ENCODE peak calls at places on chromosomes 16 and 17, in eight cellular contexts. N is prostate gland, B is OCI-LY7, E is body of pancreas, X is cardiac muscle cell, V is Panc1, S is BJ, G is lower leg skin. F is an unnamed sample.

GRCh38 chr16:165218-165538 is 600 bp upstream of the HBM start:
- DNase-seq in N (no peak), S (no peak), G (no peak), E (no peak), V (no peak), X (no peak), B (no peak), F (no peak)

GRCh38 chr17:72472116-72472515 is 351.3 kb downstream of the SOX9 start:
- DNase-seq in G (no peak), E (no peak), X (no peak), N (no peak), V (no peak), B (no peak), S (no peak), F (no peak)

GRCh38 chr17:2137342-2138098 is 82.6 kb downstream of the HIC1 start:
- DNase-seq in S (peak), N (peak), V (no peak), B (peak), X (no peak), G (no peak), E (peak), F (peak)

GRCh38 chr17:52790359-52790955 is 631.9 kb upstream of the CA10 start:
- DNase-seq in G (no peak), S (no peak), B (no peak), N (no peak), E (no peak), V (no peak), X (peak), F (no peak)

GRCh38 chr17:57121308-57122042 is 36.4 kb downstream of the AKAP1 start:
- DNase-seq in B (peak), S (no peak), N (no peak), E (peak), V (no peak), X (peak), G (no peak), F (peak)

GRCh38 chr17:42441717-42442565 is 16.7 kb upstream of the ATP6V0A1 start:
- DNase-seq in G (no peak), N (no peak), E (no peak), B (no peak), X (no peak), V (no peak), S (no peak), F (no peak)

GRCh38 chr16:88599092-88599733 is 29.0 kb downstream of the ZC3H18 start:
- DNase-seq in V (no peak), E (peak), G (peak), N (peak), S (no peak), B (no peak), X (no peak), F (no peak)

GRCh38 chr16:14125030-14125681 is 54.0 kb downstream of the MRTFB start:
- DNase-seq in N (no peak), B (no peak), S (no peak), V (no peak), E (no peak), X (no peak), G (no peak), F (no peak)

GRCh38 chr17:80786887-80787286 is 204.8 kb upstream of the CHMP6 start:
- DNase-seq in V (no peak), E (no peak), X (no peak), G (no peak), S (no peak), B (no peak), N (no peak), F (no peak)
- TF ChIP-seq CTCF in V (no peak), E (no peak), X (no peak), G (no peak), S (no peak), B (no peak), N (no peak), F (no peak)

GRCh38 chr17:82461827-82462524 is 3.4 kb downstream of the NARF start:
- DNase-seq in E (peak), X (peak), B (no peak), V (no peak), S (no peak), G (no peak), N (no peak), F (no peak)
- H3K4me3 ChIP-seq in E (no peak), X (no peak), B (no peak), V (no peak), S (no peak), G (no peak), N (no peak), F (no peak)

GRCh38 chr17:61425682-61426481 is 26.2 kb downstream of the TBX2 start:
- DNase-seq in N (no peak), V (no peak), E (no peak), G (no peak), X (no peak), B (no peak), S (no peak), F (no peak)
- TF ChIP-seq CTCF in N (no peak), V (peak), E (no peak), G (no peak), X (no peak), B (peak), S (peak), F (peak)

DNA sequence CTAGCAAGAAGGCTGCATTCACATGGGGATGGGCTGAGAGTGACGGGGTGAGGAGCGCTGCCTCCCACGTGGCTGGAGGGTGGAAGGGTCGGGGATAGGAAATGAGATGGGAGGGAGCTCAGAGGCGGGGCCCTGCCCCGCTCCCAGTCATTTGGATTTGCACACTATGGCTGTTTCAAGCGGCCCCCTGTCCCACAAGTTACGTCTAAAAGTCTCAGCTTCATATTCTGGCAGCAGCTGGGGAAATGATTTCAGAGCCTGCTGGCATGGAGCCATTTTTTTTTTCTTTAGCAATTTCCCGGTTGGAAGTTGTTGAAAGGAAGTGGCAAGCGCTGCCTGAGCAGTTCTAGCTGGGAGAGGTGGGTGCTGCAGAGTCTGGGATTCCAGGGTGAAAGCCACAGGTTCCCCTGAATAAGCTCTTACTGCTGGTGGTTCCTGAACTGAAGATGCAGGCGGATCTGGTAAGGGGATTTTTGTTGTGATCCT is 70.9 kb upstream of the LGALS9 start:
- DNase-seq in E (peak), S (no peak), B (no peak), N (no peak), G (peak), X (peak), V (no peak), F (peak)
- H3K4me3 ChIP-seq in E (no peak), S (no peak), B (no peak), N (no peak), G (no peak), X (no peak), V (no peak), F (no peak)

DNA sequence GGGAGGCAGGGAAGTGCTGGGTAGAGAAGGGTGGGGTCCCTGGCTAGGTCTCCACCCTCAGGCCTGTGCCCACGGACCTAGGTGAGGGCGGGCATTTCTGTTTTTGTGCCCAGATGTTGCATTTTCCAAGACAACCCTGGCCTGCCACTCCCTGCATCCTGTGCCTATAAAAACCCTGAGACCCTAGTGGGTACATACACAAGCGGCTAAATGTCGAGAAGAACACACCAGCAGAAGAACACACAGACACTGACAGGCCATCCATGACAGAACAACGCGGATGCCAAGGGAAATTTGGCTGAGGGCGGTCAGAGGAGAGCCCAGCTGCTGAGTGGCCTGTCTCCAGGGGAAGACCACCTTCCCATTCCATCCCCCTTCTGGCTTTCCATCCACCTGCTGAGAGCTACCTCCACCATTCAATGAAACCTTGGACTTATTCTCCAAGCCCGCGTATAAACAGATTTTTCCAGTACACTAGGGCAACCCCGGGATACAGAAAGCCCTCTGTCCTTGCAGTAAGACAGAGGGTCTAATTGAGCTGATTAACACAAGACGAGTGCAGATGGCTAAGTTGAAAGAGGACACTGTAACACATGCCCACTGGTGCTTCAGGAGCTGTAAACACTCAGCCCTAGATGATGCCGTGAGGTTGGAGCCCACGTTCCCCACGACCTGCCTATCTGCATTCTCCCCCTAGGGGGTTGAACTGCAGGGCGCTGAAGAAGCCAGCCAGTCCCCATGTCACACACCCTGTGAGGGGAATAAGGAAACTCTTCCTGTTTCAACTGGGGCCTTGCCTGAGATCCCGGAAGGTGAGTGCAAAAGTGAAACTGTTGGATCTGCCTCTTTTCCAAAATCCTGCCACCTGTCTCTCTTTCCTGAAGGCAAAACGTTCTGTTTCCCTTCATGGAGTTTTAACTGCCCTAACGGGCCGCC is 147.2 kb upstream of the COX10 start:
- DNase-seq in B (no peak), E (no peak), S (no peak), V (no peak), X (no peak), N (no peak), G (no peak), F (no peak)
- TF ChIP-seq CTCF in B (no peak), E (no peak), S (no peak), V (no peak), X (no peak), N (no peak), G (no peak), F (no peak)

GRCh38 chr16:57469917-57470470 is 7.5 kb downstream of the POLR2C start:
- DNase-seq in S (no peak), V (no peak), X (peak), E (no peak), N (no peak), G (no peak), B (no peak), F (no peak)
- H3K4me3 ChIP-seq in S (no peak), V (no peak), X (no peak), E (no peak), N (no peak), G (no peak), B (no peak), F (no peak)

GRCh38 chr17:73932216-73932749 is 271.2 kb upstream of the RPL38 start:
- DNase-seq in E (no peak), N (no peak), X (no peak), B (no peak), S (no peak), V (no peak), G (no peak), F (no peak)
- TF ChIP-seq CTCF in E (no peak), N (no peak), X (no peak), B (no peak), S (no peak), V (no peak), G (no peak), F (no peak)

GRCh38 chr16:89925596-89926079 is 2.5 kb downstream of the TUBB3 start:
- DNase-seq in N (no peak), B (no peak), G (no peak), V (no peak), X (no peak), S (no peak), E (no peak), F (no peak)

GRCh38 chr16:89922884-89923639 is at the start of gene TUBB3:
- DNase-seq in B (peak), E (peak), G (no peak), S (no peak), X (peak), N (peak), V (no peak), F (peak)

GRCh38 chr16:89924298-89924924 is 1.3 kb downstream of the TUBB3 start:
- DNase-seq in E (peak), V (no peak), X (peak), N (no peak), S (no peak), G (no peak), B (peak), F (peak)

GRCh38 chr16:89923640-89924297 is 627 bp downstream of the TUBB3 start:
- DNase-seq in B (no peak), V (no peak), E (no peak), X (no peak), N (no peak), G (no peak), S (no peak), F (no peak)

DNA sequence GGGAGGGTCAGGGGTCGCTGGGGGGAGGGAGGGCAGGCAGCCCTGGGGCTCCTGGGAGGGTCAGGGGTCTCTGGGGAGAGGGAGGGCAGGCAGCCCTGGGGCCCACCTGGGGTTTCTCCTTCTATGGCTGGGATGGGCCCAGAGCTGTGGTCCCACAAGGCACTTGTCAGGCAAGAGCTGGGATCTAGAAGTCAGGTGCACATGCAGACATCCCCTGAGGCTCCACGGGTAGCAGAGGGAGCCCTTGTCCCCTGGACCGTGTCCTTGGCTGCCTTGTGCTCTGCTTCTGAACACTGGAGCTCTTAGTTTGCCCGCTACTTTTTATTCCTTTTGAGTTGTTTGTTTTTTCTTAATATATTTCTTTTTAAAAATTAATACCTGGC is 1.8 kb downstream of the TUBB3 start:
- DNase-seq in B (peak), V (no peak), E (no peak), S (no peak), G (no peak), N (no peak), X (no peak), F (no peak)
- H3K4me3 ChIP-seq in B (peak), V (peak), E (no peak), S (peak), G (no peak), N (no peak), X (no peak), F (peak)

F was measured in fibroblast of villous mesenchyme.